ENCODE peak calls at places on chromosomes 5 and 9, in six cellular contexts. One of them, this sample, is unnamed.

GRCh38 chr5:159100022-159100927 is 559 bp upstream of the EBF1 start:
- DNase-seq in ecto neural progenitor cell: peak
- DNase-seq in tibial artery: peak
- DNase-seq in activated CD8-positive, alpha-beta memory T cell treated with anti-CD3 and anti-CD28 coated beads for 48 hours: peak
- DNase-seq in T-cell: peak
- DNase-seq in DMS53: peak
- DNase-seq in this sample: peak

GRCh38 chr9:124457887-124458431 is 7.7 kb downstream of the ADGRD2 start:
- DNase-seq in ecto neural progenitor cell: no peak
- DNase-seq in tibial artery: no peak
- DNase-seq in activated CD8-positive, alpha-beta memory T cell treated with anti-CD3 and anti-CD28 coated beads for 48 hours: no peak
- DNase-seq in T-cell: no peak
- DNase-seq in DMS53: no peak
- DNase-seq in this sample: no peak

GRCh38 chr5:178350361-178351220 is 118.0 kb upstream of the PHYKPL start:
- DNase-seq in ecto neural progenitor cell: no peak
- DNase-seq in tibial artery: no peak
- DNase-seq in activated CD8-positive, alpha-beta memory T cell treated with anti-CD3 and anti-CD28 coated beads for 48 hours: no peak
- DNase-seq in T-cell: no peak
- DNase-seq in DMS53: no peak
- DNase-seq in this sample: no peak

GRCh38 chr5:98638111-98638510 is 135.4 kb upstream of the RGMB start:
- DNase-seq in ecto neural progenitor cell: no peak
- DNase-seq in tibial artery: no peak
- DNase-seq in activated CD8-positive, alpha-beta memory T cell treated with anti-CD3 and anti-CD28 coated beads for 48 hours: no peak
- DNase-seq in T-cell: no peak
- DNase-seq in DMS53: no peak
- DNase-seq in this sample: no peak

GRCh38 chr5:180786398-180787005 is 16.1 kb downstream of the MGAT1 start:
- DNase-seq in ecto neural progenitor cell: no peak
- DNase-seq in tibial artery: no peak
- DNase-seq in activated CD8-positive, alpha-beta memory T cell treated with anti-CD3 and anti-CD28 coated beads for 48 hours: no peak
- DNase-seq in T-cell: no peak
- DNase-seq in DMS53: no peak
- DNase-seq in this sample: no peak

GRCh38 chr5:32753765-32754164 is 42.6 kb downstream of the NPR3 start:
- DNase-seq in ecto neural progenitor cell: no peak
- DNase-seq in tibial artery: no peak
- DNase-seq in activated CD8-positive, alpha-beta memory T cell treated with anti-CD3 and anti-CD28 coated beads for 48 hours: no peak
- DNase-seq in T-cell: no peak
- DNase-seq in DMS53: no peak
- DNase-seq in this sample: no peak

GRCh38 chr5:72117281-72117680 is 10.0 kb downstream of the MAP1B start:
- DNase-seq in ecto neural progenitor cell: no peak
- DNase-seq in tibial artery: no peak
- DNase-seq in activated CD8-positive, alpha-beta memory T cell treated with anti-CD3 and anti-CD28 coated beads for 48 hours: no peak
- DNase-seq in T-cell: no peak
- DNase-seq in DMS53: no peak
- DNase-seq in this sample: no peak

GRCh38 chr9:108565651-108566378 is 290.0 kb downstream of the ACTL7B start:
- DNase-seq in ecto neural progenitor cell: peak
- DNase-seq in tibial artery: peak
- DNase-seq in activated CD8-positive, alpha-beta memory T cell treated with anti-CD3 and anti-CD28 coated beads for 48 hours: no peak
- DNase-seq in T-cell: no peak
- DNase-seq in DMS53: peak
- DNase-seq in this sample: no peak

GRCh38 chr5:54905942-54906537 is 79.4 kb downstream of the ESM1 start:
- DNase-seq in ecto neural progenitor cell: peak
- DNase-seq in tibial artery: peak
- DNase-seq in activated CD8-positive, alpha-beta memory T cell treated with anti-CD3 and anti-CD28 coated beads for 48 hours: peak
- DNase-seq in T-cell: peak
- DNase-seq in DMS53: peak
- DNase-seq in this sample: peak

GRCh38 chr5:12016149-12016740 is 112.0 kb upstream of the CTNND2 start:
- DNase-seq in ecto neural progenitor cell: no peak
- DNase-seq in tibial artery: no peak
- DNase-seq in activated CD8-positive, alpha-beta memory T cell treated with anti-CD3 and anti-CD28 coated beads for 48 hours: no peak
- DNase-seq in T-cell: no peak
- DNase-seq in DMS53: peak
- DNase-seq in this sample: no peak

GRCh38 chr9:26727471-26727870 is 165.1 kb downstream of the CAAP1 start:
- DNase-seq in ecto neural progenitor cell: no peak
- DNase-seq in tibial artery: no peak
- DNase-seq in activated CD8-positive, alpha-beta memory T cell treated with anti-CD3 and anti-CD28 coated beads for 48 hours: no peak
- DNase-seq in T-cell: no peak
- DNase-seq in DMS53: no peak
- DNase-seq in this sample: no peak

GRCh38 chr9:109181284-109181683 is 14.2 kb upstream of the FRRS1L start:
- DNase-seq in ecto neural progenitor cell: no peak
- DNase-seq in tibial artery: no peak
- DNase-seq in activated CD8-positive, alpha-beta memory T cell treated with anti-CD3 and anti-CD28 coated beads for 48 hours: peak
- DNase-seq in T-cell: peak
- DNase-seq in DMS53: no peak
- DNase-seq in this sample: no peak

GRCh38 chr5:16579142-16579541 is 37.7 kb downstream of the RETREG1 start:
- DNase-seq in ecto neural progenitor cell: no peak
- DNase-seq in tibial artery: no peak
- DNase-seq in activated CD8-positive, alpha-beta memory T cell treated with anti-CD3 and anti-CD28 coated beads for 48 hours: no peak
- DNase-seq in T-cell: no peak
- DNase-seq in DMS53: no peak
- DNase-seq in this sample: no peak

GRCh38 chr9:130337784-130338380 is 72.3 kb downstream of the HMCN2 start:
- DNase-seq in ecto neural progenitor cell: no peak
- DNase-seq in tibial artery: no peak
- DNase-seq in activated CD8-positive, alpha-beta memory T cell treated with anti-CD3 and anti-CD28 coated beads for 48 hours: no peak
- DNase-seq in T-cell: no peak
- DNase-seq in DMS53: no peak
- DNase-seq in this sample: no peak

GRCh38 chr5:5432020-5432707 is 9.7 kb downstream of the ICE1 start:
- DNase-seq in ecto neural progenitor cell: no peak
- DNase-seq in tibial artery: no peak
- DNase-seq in activated CD8-positive, alpha-beta memory T cell treated with anti-CD3 and anti-CD28 coated beads for 48 hours: no peak
- DNase-seq in T-cell: no peak
- DNase-seq in DMS53: no peak
- DNase-seq in this sample: no peak

GRCh38 chr5:1226839-1227238 is 1.7 kb downstream of the SLC6A18 start:
- DNase-seq in ecto neural progenitor cell: no peak
- DNase-seq in tibial artery: no peak
- DNase-seq in activated CD8-positive, alpha-beta memory T cell treated with anti-CD3 and anti-CD28 coated beads for 48 hours: no peak
- DNase-seq in T-cell: no peak
- DNase-seq in DMS53: no peak
- DNase-seq in this sample: no peak

GRCh38 chr9:12861035-12861434 is 86.2 kb downstream of the LURAP1L start:
- DNase-seq in ecto neural progenitor cell: no peak
- DNase-seq in tibial artery: no peak
- DNase-seq in activated CD8-positive, alpha-beta memory T cell treated with anti-CD3 and anti-CD28 coated beads for 48 hours: no peak
- DNase-seq in T-cell: no peak
- DNase-seq in DMS53: no peak
- DNase-seq in this sample: no peak

GRCh38 chr9:135857371-135857786 is 50.0 kb downstream of the CAMSAP1 start:
- DNase-seq in ecto neural progenitor cell: no peak
- DNase-seq in tibial artery: no peak
- DNase-seq in activated CD8-positive, alpha-beta memory T cell treated with anti-CD3 and anti-CD28 coated beads for 48 hours: no peak
- DNase-seq in T-cell: no peak
- DNase-seq in DMS53: no peak
- DNase-seq in this sample: no peak

GRCh38 chr9:136560586-136560985 is 14.7 kb upstream of the NOTCH1 start:
- DNase-seq in ecto neural progenitor cell: no peak
- DNase-seq in tibial artery: no peak
- DNase-seq in activated CD8-positive, alpha-beta memory T cell treated with anti-CD3 and anti-CD28 coated beads for 48 hours: no peak
- DNase-seq in T-cell: no peak
- DNase-seq in DMS53: no peak
- DNase-seq in this sample: no peak

GRCh38 chr9:136644593-136645342 is 17.9 kb upstream of the EGFL7 start:
- DNase-seq in ecto neural progenitor cell: peak
- DNase-seq in tibial artery: peak
- DNase-seq in activated CD8-positive, alpha-beta memory T cell treated with anti-CD3 and anti-CD28 coated beads for 48 hours: peak
- DNase-seq in T-cell: no peak
- DNase-seq in DMS53: no peak
- DNase-seq in this sample: peak

GRCh38 chr5:145925803-145926202 is 10.6 kb upstream of the SH3RF2 start:
- DNase-seq in ecto neural progenitor cell: no peak
- DNase-seq in tibial artery: no peak
- DNase-seq in activated CD8-positive, alpha-beta memory T cell treated with anti-CD3 and anti-CD28 coated beads for 48 hours: no peak
- DNase-seq in T-cell: no peak
- DNase-seq in DMS53: no peak
- DNase-seq in this sample: no peak

GRCh38 chr9:112711050-112711689 is 6.7 kb downstream of the INIP start:
- DNase-seq in ecto neural progenitor cell: no peak
- DNase-seq in tibial artery: no peak
- DNase-seq in activated CD8-positive, alpha-beta memory T cell treated with anti-CD3 and anti-CD28 coated beads for 48 hours: no peak
- DNase-seq in T-cell: no peak
- DNase-seq in DMS53: peak
- DNase-seq in this sample: no peak

GRCh38 chr5:150778103-150778516 is 447 bp upstream of the SMIM3 start:
- DNase-seq in ecto neural progenitor cell: no peak
- DNase-seq in tibial artery: no peak
- DNase-seq in activated CD8-positive, alpha-beta memory T cell treated with anti-CD3 and anti-CD28 coated beads for 48 hours: no peak
- DNase-seq in T-cell: no peak
- DNase-seq in DMS53: peak
- DNase-seq in this sample: no peak

GRCh38 chr5:154273028-154273617 is 82.6 kb downstream of the GALNT10 start:
- DNase-seq in ecto neural progenitor cell: peak
- DNase-seq in tibial artery: peak
- DNase-seq in activated CD8-positive, alpha-beta memory T cell treated with anti-CD3 and anti-CD28 coated beads for 48 hours: no peak
- DNase-seq in T-cell: no peak
- DNase-seq in DMS53: no peak
- DNase-seq in this sample: no peak

GRCh38 chr9:74735761-74736160 is 152.0 kb downstream of the TRPM6 start:
- DNase-seq in ecto neural progenitor cell: no peak
- DNase-seq in tibial artery: no peak
- DNase-seq in activated CD8-positive, alpha-beta memory T cell treated with anti-CD3 and anti-CD28 coated beads for 48 hours: no peak
- DNase-seq in T-cell: no peak
- DNase-seq in DMS53: no peak
- DNase-seq in this sample: no peak

GRCh38 chr9:23934291-23934690 is 108.3 kb upstream of the ELAVL2 start:
- DNase-seq in ecto neural progenitor cell: no peak
- DNase-seq in tibial artery: no peak
- DNase-seq in activated CD8-positive, alpha-beta memory T cell treated with anti-CD3 and anti-CD28 coated beads for 48 hours: no peak
- DNase-seq in T-cell: no peak
- DNase-seq in DMS53: no peak
- DNase-seq in this sample: no peak

GRCh38 chr5:132526290-132526973 is 16.9 kb downstream of the IL5 start:
- DNase-seq in ecto neural progenitor cell: peak
- DNase-seq in tibial artery: no peak
- DNase-seq in activated CD8-positive, alpha-beta memory T cell treated with anti-CD3 and anti-CD28 coated beads for 48 hours: no peak
- DNase-seq in T-cell: no peak
- DNase-seq in DMS53: peak
- DNase-seq in this sample: no peak

GRCh38 chr5:15993334-15993733 is 186.3 kb downstream of the MARCHF11 start:
- DNase-seq in ecto neural progenitor cell: no peak
- DNase-seq in tibial artery: no peak
- DNase-seq in activated CD8-positive, alpha-beta memory T cell treated with anti-CD3 and anti-CD28 coated beads for 48 hours: no peak
- DNase-seq in T-cell: no peak
- DNase-seq in DMS53: peak
- DNase-seq in this sample: no peak

GRCh38 chr9:129609486-129610192 is 11.3 kb downstream of the C9orf50 start:
- DNase-seq in ecto neural progenitor cell: peak
- DNase-seq in tibial artery: peak
- DNase-seq in activated CD8-positive, alpha-beta memory T cell treated with anti-CD3 and anti-CD28 coated beads for 48 hours: no peak
- DNase-seq in T-cell: peak
- DNase-seq in DMS53: peak
- DNase-seq in this sample: no peak

GRCh38 chr9:126532951-126533910 is 80.5 kb upstream of the LMX1B start:
- DNase-seq in ecto neural progenitor cell: no peak
- DNase-seq in tibial artery: no peak
- DNase-seq in activated CD8-positive, alpha-beta memory T cell treated with anti-CD3 and anti-CD28 coated beads for 48 hours: no peak
- DNase-seq in T-cell: no peak
- DNase-seq in DMS53: no peak
- DNase-seq in this sample: no peak

GRCh38 chr9:101092922-101093321 is 64.4 kb downstream of the PLPPR1 start:
- DNase-seq in ecto neural progenitor cell: no peak
- DNase-seq in tibial artery: no peak
- DNase-seq in activated CD8-positive, alpha-beta memory T cell treated with anti-CD3 and anti-CD28 coated beads for 48 hours: no peak
- DNase-seq in T-cell: no peak
- DNase-seq in DMS53: no peak
- DNase-seq in this sample: no peak